ENCODE peak calls at places on chromosome 12, in seven cellular contexts. S is stomach, Q is H1, R is spleen, I is K562, D is suprapubic skin, C is esophagus muscularis mucosa. L is an unnamed sample.

GRCh38 chr12:49793620-49794019 is 34.6 kb downstream of the NCKAP5L start:
- DNase-seq in S (no peak), Q (no peak), R (no peak), I (no peak), D (no peak), C (no peak), L (no peak)

GRCh38 chr12:97967831-97968230 is 505.2 kb downstream of the RMST start:
- DNase-seq in S (no peak), Q (no peak), R (no peak), I (no peak), D (no peak), C (no peak), L (no peak)

GRCh38 chr12:126767334-126767733 is 1499.6 kb upstream of the TMEM132C start:
- DNase-seq in S (no peak), Q (no peak), R (no peak), I (no peak), D (no peak), C (peak; percentile 42), L (no peak)

GRCh38 chr12:108712164-108712924 is 19.0 kb downstream of the CORO1C start:
- DNase-seq in S (no peak), Q (peak; percentile 37), R (no peak), I (no peak), D (no peak), C (no peak), L (no peak)

GRCh38 chr12:40312982-40313576 is 88.3 kb downstream of the LRRK2 start:
- DNase-seq in S (no peak), Q (no peak), R (no peak), I (no peak), D (no peak), C (no peak), L (no peak)

GRCh38 chr12:48542300-48542928 is 17.0 kb downstream of the OR8S1 start:
- DNase-seq in S (peak; percentile 53), Q (peak; percentile 66), R (no peak), I (peak; percentile 55), D (no peak), C (no peak), L (no peak)

GRCh38 chr12:127401005-127401404 is 866.0 kb upstream of the TMEM132C start:
- DNase-seq in S (no peak), Q (no peak), R (no peak), I (no peak), D (no peak), C (no peak), L (no peak)

GRCh38 chr12:112172556-112173324 is 47.4 kb downstream of the TRAFD1 start:
- DNase-seq in S (no peak), Q (no peak), R (peak; percentile 58), I (no peak), D (peak; percentile 35), C (no peak), L (no peak)

GRCh38 chr12:108802666-108803036 is 54.7 kb downstream of the SSH1 start:
- DNase-seq in S (no peak), Q (no peak), R (no peak), I (no peak), D (no peak), C (no peak), L (no peak)

GRCh38 chr12:79983969-79984629 is 49.2 kb upstream of the PPP1R12A start:
- DNase-seq in S (no peak), Q (no peak), R (no peak), I (no peak), D (no peak), C (no peak), L (no peak)

GRCh38 chr12:121765573-121765972 is 27.9 kb downstream of the RHOF start:
- DNase-seq in S (no peak), Q (no peak), R (no peak), I (peak; percentile 70), D (no peak), C (no peak), L (no peak)

GRCh38 chr12:42119085-42119633 is 25.5 kb downstream of the GXYLT1 start:
- DNase-seq in S (no peak), Q (no peak), R (no peak), I (no peak), D (no peak), C (no peak), L (no peak)

GRCh38 chr12:98227162-98227561 is 288.2 kb upstream of the TMPO start:
- DNase-seq in S (no peak), Q (no peak), R (no peak), I (peak; percentile 18), D (no peak), C (no peak), L (no peak)

GRCh38 chr12:126558810-126559209 is 1493.6 kb downstream of the AACS start:
- DNase-seq in S (no peak), Q (no peak), R (no peak), I (no peak), D (no peak), C (no peak), L (no peak)

GRCh38 chr12:110107369-110108281 is 16.5 kb upstream of the IFT81 start:
- DNase-seq in S (no peak), Q (no peak), R (no peak), I (no peak), D (no peak), C (no peak), L (no peak)

GRCh38 chr12:26631846-26632245 is 201.1 kb downstream of the ITPR2 start:
- DNase-seq in S (no peak), Q (no peak), R (no peak), I (no peak), D (no peak), C (no peak), L (no peak)

GRCh38 chr12:125403145-125403789 is 338.0 kb downstream of the AACS start:
- DNase-seq in S (no peak), Q (peak; percentile 66), R (no peak), I (peak; percentile 56), D (no peak), C (no peak), L (no peak)

GRCh38 chr12:121986494-121987245 is 35.0 kb upstream of the BCL7A start:
- DNase-seq in S (no peak), Q (no peak), R (no peak), I (no peak), D (no peak), C (no peak), L (no peak)

GRCh38 chr12:80778005-80778541 is 61.4 kb downstream of the MYF5 start:
- DNase-seq in S (peak; percentile 33), Q (no peak), R (no peak), I (no peak), D (peak; percentile 63), C (no peak), L (no peak)

GRCh38 chr12:124588689-124589318 is 21.4 kb upstream of the NCOR2 start:
- DNase-seq in S (no peak), Q (no peak), R (no peak), I (no peak), D (no peak), C (no peak), L (no peak)

GRCh38 chr12:116502989-116503496 is 56.1 kb upstream of the MAP1LC3B2 start:
- DNase-seq in S (peak; percentile 41), Q (no peak), R (no peak), I (no peak), D (no peak), C (no peak), L (no peak)
- TF ChIP-seq POLR2AphosphoS5 in S (no peak), Q (no peak), R (no peak), I (no peak), D (no peak), C (no peak), L (no peak)

GRCh38 chr12:2959194-2959507 is at the start of gene TEAD4:
- DNase-seq in S (peak; percentile 64), Q (peak; percentile 87), R (no peak), I (peak; percentile 82), D (no peak), C (no peak), L (no peak)

GRCh38 chr12:2960432-2960956 is 1.3 kb downstream of the TEAD4 start:
- DNase-seq in S (no peak), Q (peak; percentile 57), R (no peak), I (no peak), D (no peak), C (no peak), L (no peak)

GRCh38 chr12:2957816-2958431 is 1.3 kb upstream of the TEAD4 start:
- DNase-seq in S (no peak), Q (no peak), R (no peak), I (no peak), D (no peak), C (no peak), L (no peak)

GRCh38 chr12:2959508-2960431 is 573 bp downstream of the TEAD4 start:
- DNase-seq in S (peak; percentile 30), Q (peak; percentile 73), R (peak; percentile 77), I (peak; percentile 61), D (peak; percentile 73), C (no peak), L (no peak)

GRCh38 chr12:2958432-2959193 is 584 bp upstream of the TEAD4 start:
- DNase-seq in S (peak; percentile 54), Q (peak; percentile 79), R (peak; percentile 80), I (peak; percentile 90), D (peak; percentile 73), C (no peak), L (no peak)
- TF ChIP-seq POLR2A in S (no peak), Q (no peak), R (no peak), I (peak; percentile 63), D (no peak), C (peak; percentile 18), L (no peak)

DNA sequence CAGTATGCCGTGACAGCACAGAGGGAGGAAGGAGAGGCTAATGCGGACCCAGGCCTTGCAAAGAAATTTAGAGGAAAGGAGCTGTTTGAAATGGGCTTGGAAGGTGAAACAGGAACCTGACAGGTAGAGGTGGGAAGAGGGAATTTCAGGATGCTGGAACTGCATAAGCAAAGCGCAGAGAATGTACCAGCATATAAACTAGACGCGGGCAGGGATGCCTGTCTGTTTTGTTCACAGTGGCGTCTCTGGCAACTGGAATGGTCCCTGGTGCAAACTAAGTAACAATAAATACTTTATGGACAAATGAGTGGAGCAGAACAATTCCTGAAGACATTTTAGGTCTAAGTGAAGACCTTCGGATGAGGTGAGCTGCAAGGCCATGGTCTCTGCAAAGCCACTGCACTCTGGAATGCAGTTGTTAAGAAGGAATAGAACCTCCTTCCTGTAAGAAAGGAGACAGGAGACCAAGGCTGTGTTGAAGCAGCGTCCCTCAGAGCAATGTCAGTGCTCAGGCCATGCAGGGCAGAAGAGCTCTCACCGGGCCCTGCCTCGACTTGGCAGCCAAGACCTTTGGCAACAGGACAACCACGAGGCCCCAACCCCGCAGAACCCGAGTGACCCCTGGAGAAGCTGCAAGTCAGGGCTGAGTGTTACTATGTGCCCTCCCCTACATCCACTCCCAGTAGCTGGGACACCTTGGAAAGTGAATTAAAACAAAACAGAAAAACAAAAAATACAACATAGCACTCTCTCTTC is 42.8 kb downstream of the PITPNM2 start:
- DNase-seq in S (no peak), Q (no peak), R (no peak), I (no peak), D (no peak), C (no peak), L (no peak)
- H3K4me1 ChIP-seq in S (peaks cover 10% of the 10 kb centered on the region), Q (peaks cover 19% of the 10 kb centered on the region), R (peaks cover 66% of the 10 kb centered on the region), I (peaks cover 26% of the 10 kb centered on the region), D (peaks cover 30% of the 10 kb centered on the region), C (peaks cover 58% of the 10 kb centered on the region), L (peaks cover 26% of the 10 kb centered on the region)

DNA sequence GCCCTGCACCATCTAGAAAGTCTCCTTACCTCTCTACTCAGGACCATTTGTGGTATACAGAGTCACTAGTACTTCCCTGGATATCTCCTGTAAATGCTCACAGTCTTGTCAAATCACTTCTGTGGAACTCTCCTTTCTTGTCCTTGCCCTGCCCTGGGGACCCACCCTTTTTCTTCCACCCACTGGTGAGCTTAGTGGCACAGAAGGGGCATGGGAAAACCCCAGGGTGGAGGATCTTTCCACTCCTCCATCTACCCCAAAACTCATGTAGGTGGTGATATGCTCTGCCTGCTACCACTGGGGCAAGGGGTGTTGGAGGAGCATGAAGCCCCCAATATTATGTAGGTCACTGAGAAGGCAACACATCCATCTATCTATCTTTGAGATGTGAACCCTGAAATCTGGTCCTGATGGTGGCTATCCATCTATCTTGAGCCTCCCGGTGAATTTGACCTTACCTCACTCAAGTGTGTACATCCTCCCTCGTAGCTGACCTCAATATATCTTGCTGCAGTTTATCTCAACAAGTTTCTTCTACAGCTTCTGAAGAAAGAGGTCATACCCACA is 943 bp downstream of the TESPA1 start:
- DNase-seq in S (no peak), Q (no peak), R (no peak), I (no peak), D (no peak), C (no peak), L (no peak)
- TF ChIP-seq POLR2AphosphoS5 in S (no peak), Q (no peak), R (no peak), I (no peak), D (no peak), C (no peak), L (no peak)